ENCODE peak calls at places on chromosomes 2 and 18, in eight cellular contexts. U is globus pallidus; Z is GM20000; T is cardiac septum; V is neuronal stem cell; B is bronchial epithelial cell; D is NCI-H2171; G is activated T-cell treated with anti-CD3 and anti-CD28 coated beads, Interleukin-2, amount 50 U/mL, for 72 hours. F is an unnamed sample.

GRCh38 chr2:61419570-61419969 is 51.3 kb downstream of the USP34 start:
- DNase-seq in U (no peak), Z (no peak), T (no peak), V (no peak), B (peak), D (no peak), G (no peak), F (no peak)

GRCh38 chr2:126655500-126656310 is at the start of gene GYPC:
- DNase-seq in U (no peak), Z (peak), T (peak), V (peak), B (no peak), D (no peak), G (peak), F (peak)

GRCh38 chr18:75031717-75032317 is 177.1 kb downstream of the PTGR3 start:
- DNase-seq in U (no peak), Z (no peak), T (no peak), V (no peak), B (no peak), D (no peak), G (no peak), F (no peak)

GRCh38 chr2:211093743-211094303 is 537.4 kb downstream of the CPS1 start:
- DNase-seq in U (no peak), Z (no peak), T (no peak), V (no peak), B (peak), D (no peak), G (no peak), F (peak)

GRCh38 chr2:112004246-112004645 is 50.8 kb upstream of the TMEM87B start:
- DNase-seq in U (peak), Z (peak), T (peak), V (no peak), B (no peak), D (no peak), G (no peak), F (peak)

GRCh38 chr2:241354668-241355658 is 1.1 kb upstream of the FARP2 start:
- DNase-seq in U (no peak), Z (peak), T (peak), V (peak), B (peak), D (peak), G (peak), F (peak)

GRCh38 chr18:12637901-12638633 is 19.8 kb downstream of the SPIRE1 start:
- DNase-seq in U (no peak), Z (no peak), T (no peak), V (no peak), B (peak), D (no peak), G (no peak), F (peak)

GRCh38 chr2:98084869-98085238 is 2.1 kb upstream of the VWA3B start:
- DNase-seq in U (no peak), Z (no peak), T (no peak), V (no peak), B (no peak), D (no peak), G (no peak), F (no peak)